ENCODE peak calls at places on chromosomes 1 and 21, in four cellular contexts. One of them, this sample, is unnamed.

GRCh38 chr21:45129231-45129923 is 55.0 kb downstream of the ADARB1 start:
- DNase-seq in lower lobe of right lung: no peak
- DNase-seq in IMR-90: peak; percentile 41
- DNase-seq in CD4-positive, alpha-beta memory T cell: no peak
- DNase-seq in this sample: peak; percentile 85

GRCh38 chr1:48777219-48777895 is 666 bp upstream of the BEND5 start:
- DNase-seq in lower lobe of right lung: no peak
- DNase-seq in CD4-positive, alpha-beta memory T cell: no peak
- DNase-seq in IMR-90: no peak
- DNase-seq in this sample: no peak

GRCh38 chr1:30830537-30830936 is 73.0 kb upstream of the LAPTM5 start:
- DNase-seq in CD4-positive, alpha-beta memory T cell: no peak
- DNase-seq in IMR-90: no peak
- DNase-seq in lower lobe of right lung: no peak
- DNase-seq in this sample: no peak

GRCh38 chr21:25639167-25639921 is at the start of gene JAM2:
- DNase-seq in CD4-positive, alpha-beta memory T cell: peak; percentile 36
- DNase-seq in IMR-90: peak; percentile 29
- DNase-seq in lower lobe of right lung: peak; percentile 48
- DNase-seq in this sample: peak; percentile 79

GRCh38 chr1:63152572-63152971 is 169.8 kb upstream of the FOXD3 start:
- DNase-seq in CD4-positive, alpha-beta memory T cell: no peak
- DNase-seq in lower lobe of right lung: no peak
- DNase-seq in IMR-90: no peak
- DNase-seq in this sample: no peak

GRCh38 chr1:176795929-176796328 is 333.0 kb downstream of the PAPPA2 start:
- DNase-seq in IMR-90: no peak
- DNase-seq in CD4-positive, alpha-beta memory T cell: no peak
- DNase-seq in lower lobe of right lung: no peak
- DNase-seq in this sample: no peak

GRCh38 chr1:92736395-92736794 is 48.5 kb downstream of the EVI5 start:
- DNase-seq in lower lobe of right lung: no peak
- DNase-seq in CD4-positive, alpha-beta memory T cell: no peak
- DNase-seq in IMR-90: peak; percentile 15
- DNase-seq in this sample: no peak

GRCh38 chr1:91732991-91733390 is 153.0 kb downstream of the TGFBR3 start:
- DNase-seq in lower lobe of right lung: no peak
- DNase-seq in CD4-positive, alpha-beta memory T cell: no peak
- DNase-seq in IMR-90: no peak
- DNase-seq in this sample: no peak

GRCh38 chr21:44258056-44258725 is 3.5 kb downstream of the DNMT3L start:
- DNase-seq in lower lobe of right lung: no peak
- DNase-seq in IMR-90: no peak
- DNase-seq in CD4-positive, alpha-beta memory T cell: no peak
- DNase-seq in this sample: no peak

GRCh38 chr1:230400007-230400344 is 26.2 kb downstream of the PGBD5 start:
- DNase-seq in lower lobe of right lung: no peak
- DNase-seq in IMR-90: no peak
- DNase-seq in CD4-positive, alpha-beta memory T cell: no peak
- DNase-seq in this sample: no peak

GRCh38 chr1:222182641-222183040 is 365.3 kb downstream of the HHIPL2 start:
- DNase-seq in lower lobe of right lung: no peak
- DNase-seq in IMR-90: peak; percentile 69
- DNase-seq in CD4-positive, alpha-beta memory T cell: no peak
- DNase-seq in this sample: no peak

GRCh38 chr1:201831371-201831770 is 2.4 kb downstream of the IPO9 start:
- DNase-seq in lower lobe of right lung: no peak
- DNase-seq in CD4-positive, alpha-beta memory T cell: no peak
- DNase-seq in IMR-90: no peak
- DNase-seq in this sample: no peak

GRCh38 chr1:213065800-213066199 is 14.8 kb downstream of the RPS6KC1 start:
- DNase-seq in lower lobe of right lung: no peak
- DNase-seq in IMR-90: no peak
- DNase-seq in CD4-positive, alpha-beta memory T cell: no peak
- DNase-seq in this sample: no peak

GRCh38 chr1:119808491-119808890 is 2.8 kb downstream of the REG4 start:
- DNase-seq in IMR-90: peak; percentile 62
- DNase-seq in CD4-positive, alpha-beta memory T cell: no peak
- DNase-seq in lower lobe of right lung: no peak
- DNase-seq in this sample: no peak

GRCh38 chr1:21620461-21620860 is 48.7 kb downstream of the RAP1GAP start:
- DNase-seq in CD4-positive, alpha-beta memory T cell: no peak
- DNase-seq in IMR-90: no peak
- DNase-seq in lower lobe of right lung: no peak
- DNase-seq in this sample: no peak

GRCh38 chr1:31985430-31985829 is 28.2 kb upstream of the KHDRBS1 start:
- DNase-seq in IMR-90: peak; percentile 36
- DNase-seq in lower lobe of right lung: no peak
- DNase-seq in CD4-positive, alpha-beta memory T cell: peak; percentile 23
- DNase-seq in this sample: no peak

GRCh38 chr21:36184561-36184960 is 27.9 kb downstream of the DOP1B start:
- DNase-seq in CD4-positive, alpha-beta memory T cell: no peak
- DNase-seq in lower lobe of right lung: no peak
- DNase-seq in IMR-90: no peak
- DNase-seq in this sample: peak; percentile 29

GRCh38 chr21:37370152-37371040 is 3.8 kb downstream of the DYRK1A start:
- DNase-seq in lower lobe of right lung: no peak
- DNase-seq in CD4-positive, alpha-beta memory T cell: peak; percentile 29
- DNase-seq in IMR-90: peak; percentile 85
- DNase-seq in this sample: no peak

GRCh38 chr21:37367758-37368535 is 1.4 kb downstream of the DYRK1A start:
- DNase-seq in CD4-positive, alpha-beta memory T cell: peak; percentile 26
- DNase-seq in IMR-90: peak; percentile 35
- DNase-seq in lower lobe of right lung: peak; percentile 67
- DNase-seq in this sample: peak; percentile 67

GRCh38 chr21:37371041-37371397 is 4.4 kb downstream of the DYRK1A start:
- DNase-seq in IMR-90: no peak
- DNase-seq in lower lobe of right lung: no peak
- DNase-seq in CD4-positive, alpha-beta memory T cell: no peak
- DNase-seq in this sample: no peak

GRCh38 chr21:37368536-37369279 is 2.1 kb downstream of the DYRK1A start:
- DNase-seq in lower lobe of right lung: no peak
- DNase-seq in IMR-90: peak; percentile 48
- DNase-seq in CD4-positive, alpha-beta memory T cell: no peak
- DNase-seq in this sample: no peak

GRCh38 chr21:37369307-37369854 is 2.8 kb downstream of the DYRK1A start:
- DNase-seq in lower lobe of right lung: no peak
- DNase-seq in IMR-90: no peak
- DNase-seq in CD4-positive, alpha-beta memory T cell: no peak
- DNase-seq in this sample: no peak
- H3K4me3 ChIP-seq in lower lobe of right lung: peak overlapping the region; percentile 88
- H3K4me3 ChIP-seq in IMR-90: peak overlapping the region; percentile 6
- H3K4me3 ChIP-seq in CD4-positive, alpha-beta memory T cell: peak overlapping the region; percentile 73
- H3K4me3 ChIP-seq in this sample: peak overlapping the region; percentile 48

DNA sequence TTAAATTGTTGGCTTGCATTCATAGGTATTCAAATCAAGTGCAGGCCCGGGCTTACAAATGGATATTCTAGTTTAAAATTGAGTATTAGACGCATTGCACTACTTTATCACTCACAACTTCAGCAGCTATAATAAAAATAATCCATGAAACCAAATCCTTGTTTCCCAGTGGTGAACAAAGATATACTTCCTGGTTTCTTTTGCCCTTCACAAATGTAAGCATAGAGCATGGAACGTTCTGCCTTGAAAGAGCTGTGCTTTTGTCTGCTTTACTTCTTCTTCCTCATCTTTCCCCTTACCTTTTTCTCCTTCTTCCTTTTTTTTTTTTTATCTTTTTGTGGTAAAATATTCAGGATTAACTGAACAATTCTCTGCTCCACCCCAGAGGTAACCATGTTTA is 57.0 kb downstream of the DDAH1 start:
- DNase-seq in CD4-positive, alpha-beta memory T cell: no peak
- DNase-seq in IMR-90: no peak
- DNase-seq in lower lobe of right lung: no peak
- DNase-seq in this sample: no peak
- H3K4me3 ChIP-seq in CD4-positive, alpha-beta memory T cell: no peak overlapping the region
- H3K4me3 ChIP-seq in IMR-90: no peak overlapping the region
- H3K4me3 ChIP-seq in lower lobe of right lung: no peak overlapping the region
- H3K4me3 ChIP-seq in this sample: no peak overlapping the region

DNA sequence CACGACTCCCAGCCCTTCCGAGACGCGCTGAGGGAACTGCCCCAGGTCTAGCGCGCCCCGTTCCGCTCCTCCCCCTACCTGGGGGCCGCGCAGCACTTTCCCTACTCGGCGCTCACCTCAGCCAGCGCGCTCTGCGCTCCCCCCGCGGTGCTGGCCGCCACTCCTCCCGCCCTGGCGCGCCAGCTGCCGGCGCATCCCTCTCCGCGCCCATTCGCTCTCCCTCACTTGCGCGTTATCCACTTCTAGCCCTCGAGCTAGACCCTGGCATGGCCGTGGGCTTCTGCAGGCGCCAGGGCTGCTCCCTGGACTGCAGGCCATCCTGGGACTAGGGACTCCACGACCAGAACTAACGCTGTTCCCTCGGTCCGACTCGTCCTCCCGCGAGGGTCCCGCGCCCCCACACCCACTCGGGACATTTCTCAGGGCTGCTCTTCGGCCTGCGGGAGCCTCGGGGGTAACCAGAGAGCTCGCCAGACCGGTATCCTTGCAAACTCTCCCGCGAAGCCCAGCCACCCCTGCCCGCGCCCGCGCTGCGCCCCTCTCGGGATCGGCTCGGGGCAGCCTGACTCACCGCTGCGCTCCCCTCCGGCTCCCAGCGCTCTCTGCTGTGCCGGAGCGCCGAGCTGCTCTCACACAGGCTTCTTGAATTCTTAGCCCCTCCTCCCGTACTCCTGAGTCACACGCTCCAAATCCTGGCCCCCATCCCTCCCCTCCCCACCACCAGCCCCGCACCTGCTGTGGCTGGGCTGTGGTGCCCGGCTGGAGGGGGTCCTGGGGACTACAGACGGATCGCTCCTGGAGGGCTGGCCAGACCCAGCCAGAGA is at the start of gene NGF:
- DNase-seq in CD4-positive, alpha-beta memory T cell: no peak
- DNase-seq in IMR-90: peak; percentile 78
- DNase-seq in lower lobe of right lung: peak; percentile 50
- DNase-seq in this sample: peak; percentile 81
- H3K4me3 ChIP-seq in CD4-positive, alpha-beta memory T cell: no peak within 1 kb of the TSS
- H3K4me3 ChIP-seq in IMR-90: peak within 1 kb of the TSS; percentile 84
- H3K4me3 ChIP-seq in lower lobe of right lung: peak within 1 kb of the TSS; percentile 51
- H3K4me3 ChIP-seq in this sample: peak within 1 kb of the TSS; percentile 54

DNA sequence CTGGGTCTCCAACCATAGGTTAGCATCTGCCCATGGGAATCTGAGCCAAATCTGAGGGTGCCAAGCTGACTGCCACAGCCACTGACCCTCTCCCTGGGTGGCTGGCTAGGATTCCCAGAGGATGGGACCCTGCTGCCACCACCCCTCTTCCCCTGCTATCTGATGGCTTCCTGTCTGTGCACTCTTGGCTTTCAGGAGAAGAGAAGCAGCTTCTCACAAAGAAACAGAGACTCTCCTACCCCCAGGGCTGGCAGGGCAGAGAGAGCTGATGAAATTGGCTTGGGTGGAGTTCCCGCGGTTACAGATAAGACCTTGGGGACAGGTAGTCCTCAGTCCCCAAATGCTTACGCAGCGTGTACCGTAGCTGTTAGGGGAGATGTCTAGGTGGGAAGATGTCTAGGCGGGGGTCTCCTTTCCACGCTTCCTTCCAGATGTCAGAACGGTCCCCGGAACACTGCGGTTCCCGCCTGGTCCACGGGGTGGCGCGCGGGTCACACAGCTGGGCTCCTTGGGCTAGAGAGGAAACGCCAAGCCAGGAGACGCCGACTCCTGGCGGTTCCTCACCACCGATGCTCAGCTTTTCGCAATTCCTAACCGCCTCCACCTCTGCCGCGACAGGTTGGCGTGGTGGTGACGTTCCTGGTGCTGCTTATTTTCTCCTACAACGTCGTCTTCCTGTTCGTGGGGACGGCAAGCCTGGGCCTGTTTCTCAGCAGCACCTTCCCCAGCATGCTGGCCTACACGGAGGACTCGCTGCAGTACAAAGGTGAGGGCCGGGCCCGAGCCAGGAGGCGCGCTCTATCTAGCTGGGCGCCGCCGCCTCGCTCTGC is 40.1 kb downstream of the ELK4 start:
- DNase-seq in CD4-positive, alpha-beta memory T cell: peak; percentile 85
- DNase-seq in IMR-90: peak; percentile 74
- DNase-seq in lower lobe of right lung: peak; percentile 89
- DNase-seq in this sample: peak; percentile 87
- H3K4me3 ChIP-seq in CD4-positive, alpha-beta memory T cell: no peak overlapping the region
- H3K4me3 ChIP-seq in IMR-90: peak overlapping the region; percentile 46
- H3K4me3 ChIP-seq in lower lobe of right lung: peak overlapping the region; percentile 44
- H3K4me3 ChIP-seq in this sample: no peak overlapping the region

GRCh38 chr1:205448540-205449253 is 7.1 kb downstream of the BLACAT1 start:
- DNase-seq in IMR-90: no peak
- DNase-seq in CD4-positive, alpha-beta memory T cell: no peak
- DNase-seq in lower lobe of right lung: no peak
- DNase-seq in this sample: no peak

GRCh38 chr1:205447457-205448415 is 8.1 kb downstream of the BLACAT1 start:
- DNase-seq in IMR-90: no peak
- DNase-seq in CD4-positive, alpha-beta memory T cell: no peak
- DNase-seq in lower lobe of right lung: no peak
- DNase-seq in this sample: no peak

GRCh38 chr1:205449750-205450443 is 5.9 kb downstream of the BLACAT1 start:
- DNase-seq in CD4-positive, alpha-beta memory T cell: no peak
- DNase-seq in lower lobe of right lung: peak; percentile 80
- DNase-seq in IMR-90: peak; percentile 36
- DNase-seq in this sample: no peak

GRCh38 chr1:205450448-205450847 is 5.4 kb downstream of the BLACAT1 start:
- DNase-seq in lower lobe of right lung: no peak
- DNase-seq in CD4-positive, alpha-beta memory T cell: no peak
- DNase-seq in IMR-90: no peak
- DNase-seq in this sample: no peak

GRCh38 chr1:205449254-205449749 is 6.5 kb downstream of the BLACAT1 start:
- DNase-seq in IMR-90: no peak
- DNase-seq in CD4-positive, alpha-beta memory T cell: no peak
- DNase-seq in lower lobe of right lung: no peak
- DNase-seq in this sample: no peak
- H3K4me3 ChIP-seq in IMR-90: no peak overlapping the region
- H3K4me3 ChIP-seq in CD4-positive, alpha-beta memory T cell: no peak overlapping the region
- H3K4me3 ChIP-seq in lower lobe of right lung: peak overlapping the region; percentile 47
- H3K4me3 ChIP-seq in this sample: no peak overlapping the region

GRCh38 chr1:112092656-112093371 is 103.3 kb upstream of the KCND3 start:
- DNase-seq in CD4-positive, alpha-beta memory T cell: no peak
- DNase-seq in IMR-90: no peak
- DNase-seq in lower lobe of right lung: no peak
- DNase-seq in this sample: no peak
- H3K4me3 ChIP-seq in CD4-positive, alpha-beta memory T cell: no peak overlapping the region
- H3K4me3 ChIP-seq in IMR-90: no peak overlapping the region
- H3K4me3 ChIP-seq in lower lobe of right lung: no peak overlapping the region
- H3K4me3 ChIP-seq in this sample: no peak overlapping the region